ENCODE peak calls at places on chromosome 1, in ten cellular contexts. One of them, this sample, is unnamed.

GRCh38 chr1:200739499-200740290 is 1.0 kb downstream of the CAMSAP2 start:
- DNase-seq in foreskin fibroblast: no peak
- DNase-seq in right lobe of liver: peak; percentile 54
- DNase-seq in CD8-positive, alpha-beta T cell: no peak
- DNase-seq in suprapubic skin: no peak
- DNase-seq in cardiac fibroblast: peak; percentile 14
- DNase-seq in neuronal stem cell: no peak
- DNase-seq in cardiac muscle cell: peak; percentile 33
- DNase-seq in tibial artery: peak; percentile 94
- DNase-seq in NB4: peak; percentile 8
- DNase-seq in this sample: peak; percentile 40

GRCh38 chr1:35298464-35298863 is 30.0 kb downstream of the ZMYM4 start:
- DNase-seq in CD8-positive, alpha-beta T cell: no peak
- DNase-seq in neuronal stem cell: peak; percentile 2
- DNase-seq in tibial artery: no peak
- DNase-seq in NB4: peak; percentile 46
- DNase-seq in right lobe of liver: no peak
- DNase-seq in foreskin fibroblast: peak; percentile 54
- DNase-seq in cardiac muscle cell: peak; percentile 62
- DNase-seq in cardiac fibroblast: peak; percentile 68
- DNase-seq in suprapubic skin: no peak
- DNase-seq in this sample: peak; percentile 68

GRCh38 chr1:38043036-38043747 is 3.4 kb downstream of the POU3F1 start:
- DNase-seq in NB4: no peak
- DNase-seq in cardiac muscle cell: no peak
- DNase-seq in CD8-positive, alpha-beta T cell: no peak
- DNase-seq in neuronal stem cell: no peak
- DNase-seq in suprapubic skin: no peak
- DNase-seq in tibial artery: no peak
- DNase-seq in foreskin fibroblast: no peak
- DNase-seq in right lobe of liver: no peak
- DNase-seq in cardiac fibroblast: no peak
- DNase-seq in this sample: no peak

GRCh38 chr1:47534040-47534328 is 96.1 kb downstream of the FOXD2 start:
- DNase-seq in cardiac fibroblast: no peak
- DNase-seq in suprapubic skin: no peak
- DNase-seq in NB4: no peak
- DNase-seq in cardiac muscle cell: no peak
- DNase-seq in foreskin fibroblast: no peak
- DNase-seq in right lobe of liver: no peak
- DNase-seq in CD8-positive, alpha-beta T cell: no peak
- DNase-seq in neuronal stem cell: no peak
- DNase-seq in tibial artery: peak; percentile 75
- DNase-seq in this sample: no peak

GRCh38 chr1:11456970-11457369 is 22.0 kb upstream of the DISP3 start:
- DNase-seq in cardiac fibroblast: no peak
- DNase-seq in foreskin fibroblast: no peak
- DNase-seq in NB4: no peak
- DNase-seq in neuronal stem cell: no peak
- DNase-seq in tibial artery: no peak
- DNase-seq in suprapubic skin: no peak
- DNase-seq in CD8-positive, alpha-beta T cell: no peak
- DNase-seq in cardiac muscle cell: no peak
- DNase-seq in right lobe of liver: no peak
- DNase-seq in this sample: no peak

GRCh38 chr1:32876341-32877210 is 5.9 kb upstream of the FNDC5 start:
- DNase-seq in CD8-positive, alpha-beta T cell: no peak
- DNase-seq in NB4: peak; percentile 71
- DNase-seq in right lobe of liver: peak; percentile 70
- DNase-seq in cardiac fibroblast: peak; percentile 64
- DNase-seq in suprapubic skin: no peak
- DNase-seq in tibial artery: peak; percentile 69
- DNase-seq in foreskin fibroblast: peak; percentile 54
- DNase-seq in neuronal stem cell: no peak
- DNase-seq in cardiac muscle cell: peak; percentile 66
- DNase-seq in this sample: peak; percentile 60

GRCh38 chr1:85259866-85260345 is 444 bp upstream of the C1orf52 start:
- DNase-seq in neuronal stem cell: no peak
- DNase-seq in tibial artery: no peak
- DNase-seq in right lobe of liver: no peak
- DNase-seq in foreskin fibroblast: peak; percentile 76
- DNase-seq in cardiac fibroblast: peak; percentile 91
- DNase-seq in suprapubic skin: no peak
- DNase-seq in cardiac muscle cell: peak; percentile 86
- DNase-seq in CD8-positive, alpha-beta T cell: no peak
- DNase-seq in NB4: no peak
- DNase-seq in this sample: peak; percentile 45

GRCh38 chr1:49016030-49016991 is 239.6 kb upstream of the BEND5 start:
- DNase-seq in neuronal stem cell: no peak
- DNase-seq in right lobe of liver: no peak
- DNase-seq in NB4: no peak
- DNase-seq in suprapubic skin: no peak
- DNase-seq in foreskin fibroblast: no peak
- DNase-seq in cardiac muscle cell: no peak
- DNase-seq in cardiac fibroblast: no peak
- DNase-seq in tibial artery: no peak
- DNase-seq in CD8-positive, alpha-beta T cell: no peak
- DNase-seq in this sample: no peak

GRCh38 chr1:147892216-147892615 is 10.4 kb upstream of the GJA8 start:
- DNase-seq in tibial artery: no peak
- DNase-seq in NB4: peak; percentile 21
- DNase-seq in neuronal stem cell: no peak
- DNase-seq in suprapubic skin: no peak
- DNase-seq in cardiac fibroblast: no peak
- DNase-seq in foreskin fibroblast: peak; percentile 5
- DNase-seq in cardiac muscle cell: peak; percentile 11
- DNase-seq in CD8-positive, alpha-beta T cell: no peak
- DNase-seq in right lobe of liver: no peak
- DNase-seq in this sample: peak; percentile 14

GRCh38 chr1:211133393-211133840 is 531 bp downstream of the KCNH1 start:
- DNase-seq in foreskin fibroblast: peak; percentile 31
- DNase-seq in cardiac muscle cell: no peak
- DNase-seq in right lobe of liver: no peak
- DNase-seq in CD8-positive, alpha-beta T cell: no peak
- DNase-seq in tibial artery: no peak
- DNase-seq in NB4: no peak
- DNase-seq in suprapubic skin: no peak
- DNase-seq in neuronal stem cell: no peak
- DNase-seq in cardiac fibroblast: no peak
- DNase-seq in this sample: peak; percentile 1

GRCh38 chr1:211135342-211135950 is 1.5 kb upstream of the KCNH1 start:
- DNase-seq in suprapubic skin: no peak
- DNase-seq in neuronal stem cell: peak; percentile 23
- DNase-seq in tibial artery: no peak
- DNase-seq in right lobe of liver: no peak
- DNase-seq in CD8-positive, alpha-beta T cell: no peak
- DNase-seq in foreskin fibroblast: peak; percentile 71
- DNase-seq in cardiac fibroblast: peak; percentile 67
- DNase-seq in NB4: peak; percentile 45
- DNase-seq in cardiac muscle cell: peak; percentile 68
- DNase-seq in this sample: peak; percentile 74

GRCh38 chr1:211133841-211134669 is at the start of gene KCNH1:
- DNase-seq in CD8-positive, alpha-beta T cell: peak; percentile 67
- DNase-seq in tibial artery: peak; percentile 74
- DNase-seq in cardiac muscle cell: peak; percentile 82
- DNase-seq in neuronal stem cell: peak; percentile 90
- DNase-seq in cardiac fibroblast: peak; percentile 75
- DNase-seq in foreskin fibroblast: peak; percentile 88
- DNase-seq in right lobe of liver: peak; percentile 65
- DNase-seq in NB4: peak; percentile 83
- DNase-seq in suprapubic skin: no peak
- DNase-seq in this sample: peak; percentile 70

GRCh38 chr1:211129790-211130189 is 4.2 kb downstream of the KCNH1 start:
- DNase-seq in cardiac muscle cell: no peak
- DNase-seq in right lobe of liver: no peak
- DNase-seq in NB4: no peak
- DNase-seq in neuronal stem cell: no peak
- DNase-seq in cardiac fibroblast: no peak
- DNase-seq in CD8-positive, alpha-beta T cell: no peak
- DNase-seq in foreskin fibroblast: no peak
- DNase-seq in tibial artery: no peak
- DNase-seq in suprapubic skin: no peak
- DNase-seq in this sample: no peak

DNA sequence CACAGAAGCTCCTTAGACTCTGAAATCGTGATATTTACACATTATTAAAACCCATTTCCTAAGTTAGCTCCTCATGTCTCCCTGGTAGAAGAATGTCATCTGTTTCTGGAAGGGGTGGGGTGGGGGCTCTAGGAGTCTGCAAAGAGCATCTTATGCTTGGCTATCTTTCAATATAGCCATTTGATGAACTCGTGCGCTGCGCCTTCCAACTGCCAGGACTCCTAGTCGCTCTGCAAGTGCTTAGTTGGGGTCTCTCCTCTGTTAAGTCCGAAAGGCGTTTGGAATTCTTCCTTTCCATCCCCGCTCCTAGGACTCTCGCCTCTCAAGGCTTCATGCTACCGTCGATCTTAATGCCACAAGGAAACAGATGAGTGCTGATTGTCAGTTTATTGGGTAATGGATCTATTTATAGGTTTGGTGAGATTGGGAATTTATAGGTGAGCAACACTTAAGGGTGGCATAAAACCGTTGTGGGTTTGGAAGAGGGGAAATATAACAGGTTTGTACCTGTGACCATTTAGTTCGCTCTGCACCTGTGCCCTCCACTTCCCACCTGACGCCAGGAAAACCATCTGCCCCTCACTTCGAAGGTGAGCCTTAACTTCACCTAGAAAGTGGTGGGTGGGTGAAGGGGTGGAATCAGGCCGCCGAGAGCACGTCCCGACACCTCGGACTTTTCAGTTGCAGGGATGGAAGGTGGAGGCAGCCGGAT is 1.1 kb downstream of the KCNH1 start:
- DNase-seq in suprapubic skin: no peak
- DNase-seq in cardiac fibroblast: no peak
- DNase-seq in tibial artery: no peak
- DNase-seq in cardiac muscle cell: no peak
- DNase-seq in neuronal stem cell: no peak
- DNase-seq in right lobe of liver: no peak
- DNase-seq in NB4: no peak
- DNase-seq in CD8-positive, alpha-beta T cell: no peak
- DNase-seq in foreskin fibroblast: no peak
- DNase-seq in this sample: no peak
- H3K4me3 ChIP-seq in suprapubic skin: peak overlapping the region; percentile 56
- H3K4me3 ChIP-seq in cardiac fibroblast: no peak overlapping the region
- H3K4me3 ChIP-seq in tibial artery: no peak overlapping the region
- H3K4me3 ChIP-seq in cardiac muscle cell: peak overlapping the region; percentile 24
- H3K4me3 ChIP-seq in neuronal stem cell: peak overlapping the region; percentile 56
- H3K4me3 ChIP-seq in right lobe of liver: no peak overlapping the region
- H3K4me3 ChIP-seq in NB4: no peak overlapping the region
- H3K4me3 ChIP-seq in CD8-positive, alpha-beta T cell: peak overlapping the region; percentile 40
- H3K4me3 ChIP-seq in foreskin fibroblast: peak overlapping the region; percentile 56
- H3K4me3 ChIP-seq in this sample: no peak overlapping the region

DNA sequence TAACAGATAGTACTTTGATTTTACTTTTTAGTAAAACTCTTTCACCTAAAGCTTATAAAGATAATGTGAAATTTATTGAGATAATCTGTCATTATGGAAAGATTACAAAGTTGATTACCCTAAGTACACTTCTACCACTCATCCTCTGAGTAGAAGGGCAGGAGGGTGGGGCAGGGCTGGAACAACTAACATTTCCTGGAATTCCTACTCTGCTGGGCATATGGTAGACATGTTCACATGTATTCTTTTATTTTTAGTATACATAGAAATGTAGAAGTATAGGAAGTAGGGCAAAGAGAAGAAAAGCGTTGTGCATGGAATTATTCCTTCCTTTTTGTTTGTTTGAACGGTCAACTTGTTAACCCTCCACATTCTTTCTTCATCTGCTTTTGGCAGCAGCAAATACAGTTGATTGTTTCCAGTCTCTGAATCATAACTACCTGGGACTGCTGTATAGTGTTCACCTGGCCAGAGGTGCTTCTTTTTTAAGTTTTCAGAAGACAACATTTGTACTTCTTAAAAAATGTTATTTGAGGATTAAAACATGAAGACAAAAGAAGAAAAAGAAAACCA is 85.1 kb downstream of the POU2F1 start:
- DNase-seq in NB4: no peak
- DNase-seq in right lobe of liver: no peak
- DNase-seq in cardiac fibroblast: no peak
- DNase-seq in foreskin fibroblast: no peak
- DNase-seq in cardiac muscle cell: no peak
- DNase-seq in CD8-positive, alpha-beta T cell: no peak
- DNase-seq in suprapubic skin: no peak
- DNase-seq in neuronal stem cell: no peak
- DNase-seq in tibial artery: no peak
- DNase-seq in this sample: peak; percentile 22
- H3K4me3 ChIP-seq in NB4: no peak overlapping the region
- H3K4me3 ChIP-seq in right lobe of liver: no peak overlapping the region
- H3K4me3 ChIP-seq in cardiac fibroblast: no peak overlapping the region
- H3K4me3 ChIP-seq in foreskin fibroblast: no peak overlapping the region
- H3K4me3 ChIP-seq in cardiac muscle cell: no peak overlapping the region
- H3K4me3 ChIP-seq in CD8-positive, alpha-beta T cell: no peak overlapping the region
- H3K4me3 ChIP-seq in suprapubic skin: no peak overlapping the region
- H3K4me3 ChIP-seq in neuronal stem cell: no peak overlapping the region
- H3K4me3 ChIP-seq in tibial artery: no peak overlapping the region
- H3K4me3 ChIP-seq in this sample: no peak overlapping the region

DNA sequence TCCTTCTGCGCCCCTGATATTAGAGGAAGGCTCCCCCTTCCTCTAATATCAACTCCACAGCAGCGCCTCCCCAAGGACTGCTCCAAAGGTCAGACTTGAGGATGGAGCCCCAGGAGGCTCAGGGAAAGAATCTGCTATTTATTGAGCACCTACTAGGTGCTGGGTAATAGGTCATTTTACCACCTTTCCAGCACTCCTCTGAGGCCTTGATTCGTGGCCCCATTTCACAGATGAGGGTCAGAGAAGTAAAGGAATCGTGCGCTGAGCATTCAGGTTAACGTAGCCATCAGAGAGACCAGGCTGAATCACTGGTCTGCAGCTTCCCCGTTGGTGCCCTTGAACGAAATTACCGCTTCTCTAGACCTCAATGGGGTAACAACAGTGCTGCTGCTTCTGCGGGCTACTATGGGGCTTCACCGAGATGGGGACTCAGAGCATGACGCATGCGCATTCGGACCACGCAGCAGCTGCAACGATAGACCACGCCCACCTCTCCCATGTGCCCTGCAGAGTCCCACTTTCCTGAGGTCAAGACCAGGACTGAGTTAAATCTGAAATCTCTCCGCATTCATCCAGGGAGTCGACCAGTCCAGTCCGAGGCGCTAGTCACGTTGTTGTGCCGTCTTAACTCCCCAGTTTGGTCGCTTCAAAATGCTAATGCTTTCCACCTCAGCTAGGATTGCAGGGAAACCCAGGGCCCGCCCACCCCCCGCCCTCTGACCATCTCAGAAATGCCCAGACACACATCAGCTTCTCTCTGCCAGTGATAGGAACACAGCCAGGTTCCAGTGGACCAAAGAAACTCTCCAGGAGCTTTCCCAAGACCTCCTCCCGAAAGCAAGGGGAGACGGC is 12.9 kb downstream of the CAMK2N1 start:
- DNase-seq in neuronal stem cell: peak; percentile 78
- DNase-seq in CD8-positive, alpha-beta T cell: no peak
- DNase-seq in tibial artery: no peak
- DNase-seq in suprapubic skin: no peak
- DNase-seq in right lobe of liver: peak; percentile 80
- DNase-seq in NB4: peak; percentile 14
- DNase-seq in foreskin fibroblast: peak; percentile 83
- DNase-seq in cardiac muscle cell: peak; percentile 76
- DNase-seq in cardiac fibroblast: peak; percentile 69
- DNase-seq in this sample: peak; percentile 61
- H3K4me3 ChIP-seq in neuronal stem cell: peak overlapping the region; percentile 17
- H3K4me3 ChIP-seq in CD8-positive, alpha-beta T cell: no peak overlapping the region
- H3K4me3 ChIP-seq in tibial artery: no peak overlapping the region
- H3K4me3 ChIP-seq in suprapubic skin: no peak overlapping the region
- H3K4me3 ChIP-seq in right lobe of liver: no peak overlapping the region
- H3K4me3 ChIP-seq in NB4: no peak overlapping the region
- H3K4me3 ChIP-seq in foreskin fibroblast: no peak overlapping the region
- H3K4me3 ChIP-seq in cardiac muscle cell: no peak overlapping the region
- H3K4me3 ChIP-seq in cardiac fibroblast: no peak overlapping the region
- H3K4me3 ChIP-seq in this sample: no peak overlapping the region

GRCh38 chr1:17289756-17290155 is 18.2 kb upstream of the PADI4 start:
- DNase-seq in cardiac fibroblast: peak; percentile 19
- DNase-seq in NB4: no peak
- DNase-seq in suprapubic skin: no peak
- DNase-seq in CD8-positive, alpha-beta T cell: no peak
- DNase-seq in cardiac muscle cell: peak; percentile 25
- DNase-seq in right lobe of liver: no peak
- DNase-seq in neuronal stem cell: no peak
- DNase-seq in tibial artery: no peak
- DNase-seq in foreskin fibroblast: peak; percentile 18
- DNase-seq in this sample: peak; percentile 58
- H3K4me3 ChIP-seq in cardiac fibroblast: no peak overlapping the region
- H3K4me3 ChIP-seq in NB4: no peak overlapping the region
- H3K4me3 ChIP-seq in suprapubic skin: no peak overlapping the region
- H3K4me3 ChIP-seq in CD8-positive, alpha-beta T cell: no peak overlapping the region
- H3K4me3 ChIP-seq in cardiac muscle cell: no peak overlapping the region
- H3K4me3 ChIP-seq in right lobe of liver: no peak overlapping the region
- H3K4me3 ChIP-seq in neuronal stem cell: no peak overlapping the region
- H3K4me3 ChIP-seq in tibial artery: no peak overlapping the region
- H3K4me3 ChIP-seq in foreskin fibroblast: no peak overlapping the region
- H3K4me3 ChIP-seq in this sample: no peak overlapping the region

This sample was measured in choroid plexus epithelial cell.